ENCODE peak calls at places on chromosomes 4 and X, in seven cellular contexts. A is neuronal stem cell, Z is psoas muscle, M is body of pancreas, D is mesenchymal stem cell, G is pancreas, Y is osteoblast. H is an unnamed sample.

GRCh38 chrX:137430301-137430700 is 135.6 kb upstream of the ZIC3 start:
- DNase-seq in Y (peak; percentile 71), A (no peak), M (no peak), G (no peak), Z (no peak), D (no peak), H (peak; percentile 37)

GRCh38 chrX:64093761-64094160 is 111.7 kb downstream of the AMER1 start:
- DNase-seq in A (peak; percentile 14), Z (no peak), D (peak; percentile 0), M (no peak), Y (no peak), G (no peak), H (peak; percentile 67)

GRCh38 chrX:11968470-11968869 is 169.8 kb upstream of the FRMPD4 start:
- DNase-seq in D (no peak), Y (no peak), M (no peak), A (no peak), G (no peak), Z (no peak), H (peak; percentile 17)

GRCh38 chrX:22634751-22635150 is 362.0 kb downstream of the CBLL2 start:
- DNase-seq in Z (no peak), G (no peak), A (no peak), M (no peak), Y (no peak), D (no peak), H (no peak)

GRCh38 chr4:127870688-127871087 is 10.0 kb upstream of the PLK4 start:
- DNase-seq in G (no peak), A (no peak), Z (no peak), M (no peak), Y (peak; percentile 46), D (peak; percentile 89), H (no peak)

GRCh38 chr4:48275694-48276093 is 6.1 kb upstream of the TEC start:
- DNase-seq in M (no peak), D (no peak), G (no peak), Y (no peak), A (no peak), Z (no peak), H (no peak)

GRCh38 chrX:115367956-115368355 is 78.4 kb downstream of the LUZP4 start:
- DNase-seq in M (no peak), G (no peak), Z (no peak), D (peak; percentile 34), Y (no peak), A (no peak), H (no peak)

GRCh38 chr4:184384056-184384809 is 90.1 kb downstream of the IRF2 start:
- DNase-seq in Z (no peak), D (peak; percentile 94), A (no peak), Y (no peak), M (peak; percentile 36), G (peak; percentile 23), H (peak; percentile 26)

GRCh38 chrX:123626962-123627361 is 105.9 kb downstream of the THOC2 start:
- DNase-seq in M (no peak), G (no peak), Z (no peak), A (no peak), Y (no peak), D (no peak), H (no peak)

GRCh38 chrX:86148024-86148511 is at the start of gene DACH2:
- DNase-seq in G (peak; percentile 73), Z (peak; percentile 69), D (peak; percentile 56), A (peak; percentile 74), Y (peak; percentile 86), M (peak; percentile 77), H (peak; percentile 82)

GRCh38 chr4:110533940-110534339 is 58.0 kb downstream of the ENPEP start:
- DNase-seq in Z (no peak), D (peak; percentile 99), G (no peak), Y (peak; percentile 76), M (no peak), A (no peak), H (peak; percentile 32)

GRCh38 chr4:145939856-145940255 is 1.2 kb upstream of the ZNF827 start:
- DNase-seq in Y (no peak), D (no peak), Z (no peak), A (no peak), G (no peak), M (no peak), H (no peak)

GRCh38 chrX:19372170-19373033 is 28.7 kb downstream of the PDHA1 start:
- DNase-seq in Y (peak; percentile 93), G (peak; percentile 45), A (peak; percentile 53), Z (peak; percentile 52), D (peak; percentile 69), M (peak; percentile 67), H (peak; percentile 75)

GRCh38 chr4:53089940-53090729 is 228.0 kb downstream of the RASL11B start:
- DNase-seq in M (no peak), D (peak; percentile 35), Z (no peak), G (no peak), Y (no peak), A (no peak), H (no peak)

GRCh38 chrX:137575596-137576255 is 9.8 kb downstream of the ZIC3 start:
- DNase-seq in Y (peak; percentile 76), D (no peak), G (no peak), Z (no peak), M (no peak), A (no peak), H (peak; percentile 53)

GRCh38 chr4:183758735-183759447 is 99.8 kb downstream of the TRAPPC11 start:
- DNase-seq in M (no peak), G (no peak), D (no peak), Y (no peak), Z (no peak), A (no peak), H (peak; percentile 64)

GRCh38 chrX:39969099-39969825 is 128.5 kb downstream of the BCOR start:
- DNase-seq in Y (no peak), Z (no peak), G (no peak), A (no peak), D (no peak), M (no peak), H (peak; percentile 54)

GRCh38 chrX:2499507-2499906 is 1.3 kb downstream of the DHRSX start:
- DNase-seq in Z (no peak), A (no peak), D (no peak), G (no peak), Y (no peak), M (no peak), H (no peak)

GRCh38 chrX:74420194-74421035 is 878 bp upstream of the SLC16A2 start:
- DNase-seq in A (peak; percentile 48), M (peak; percentile 63), Z (peak; percentile 75), Y (peak; percentile 93), G (peak; percentile 68), D (peak; percentile 57), H (peak; percentile 84)

GRCh38 chr4:113639311-113639710 is 122.2 kb downstream of the CAMK2D start:
- DNase-seq in A (no peak), G (no peak), D (no peak), Z (no peak), M (no peak), Y (no peak), H (no peak)

DNA sequence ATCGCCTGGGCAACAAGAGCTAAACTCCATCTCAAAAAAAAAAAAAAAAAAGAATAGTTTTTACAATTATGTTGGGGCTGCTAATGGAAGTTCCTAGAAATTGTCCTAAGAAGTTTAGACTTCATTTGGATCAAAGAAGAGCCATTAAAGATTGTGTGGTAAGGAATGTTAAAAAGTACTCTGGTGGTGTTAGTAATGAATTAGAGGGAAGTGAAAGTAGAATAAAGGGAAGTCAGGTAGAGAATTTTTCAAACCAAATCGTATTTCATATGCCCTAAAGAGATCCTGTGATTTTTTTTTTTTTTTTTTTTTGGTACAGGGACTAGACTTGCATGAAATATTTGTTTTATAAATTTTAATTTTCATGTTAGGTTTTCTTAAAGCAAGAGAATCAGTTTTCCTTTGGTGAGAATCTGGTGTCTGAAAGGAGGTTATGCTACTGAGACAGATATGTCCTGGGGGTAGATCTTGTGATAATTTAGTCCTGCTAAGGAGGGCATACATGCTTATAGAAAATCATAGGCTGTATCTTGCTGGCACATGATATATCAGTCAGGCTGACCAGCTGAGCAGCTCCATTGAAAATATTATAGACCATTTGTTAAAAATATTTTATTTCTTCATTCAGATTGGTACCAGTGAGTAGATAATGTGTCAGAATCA is 10.7 kb downstream of the SEC24B start:
- DNase-seq in Y (no peak), G (no peak), M (no peak), A (no peak), Z (no peak), D (no peak), H (no peak)
- H3K4me1 ChIP-seq in Y (peaks cover 30% of the 10 kb centered on the region), G (peaks cover 37% of the 10 kb centered on the region), M (peaks cover 42% of the 10 kb centered on the region), A (no peaks in the 10 kb centered on the region), Z (peaks cover 42% of the 10 kb centered on the region), D (peaks cover 7% of the 10 kb centered on the region), H (peaks cover 6% of the 10 kb centered on the region)

DNA sequence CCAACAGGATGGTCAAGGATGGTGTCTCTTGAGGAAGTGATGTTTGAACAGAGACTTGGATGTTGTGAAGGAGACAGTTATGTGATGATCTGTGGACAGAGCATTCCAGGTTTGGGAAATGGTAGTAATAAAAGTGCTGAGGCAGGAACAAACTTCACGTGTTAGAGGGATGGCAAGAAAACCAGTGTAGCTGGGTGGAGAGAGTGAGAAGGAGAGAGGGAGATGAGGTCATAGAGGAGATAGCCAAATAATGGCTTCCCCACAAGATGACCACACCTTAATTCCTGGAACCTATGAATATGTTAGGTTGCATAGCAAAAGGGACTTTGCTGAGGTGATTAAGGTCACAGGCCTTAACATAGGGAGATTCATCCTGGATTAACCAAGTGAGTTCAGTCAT is 75.6 kb upstream of the GPR50 start:
- DNase-seq in M (no peak), Z (no peak), G (no peak), A (no peak), D (no peak), Y (no peak), H (no peak)
- H3K4me3 ChIP-seq in M (no peak overlapping the region), Z (no peak overlapping the region), G (no peak overlapping the region), A (no peak overlapping the region), D (no peak overlapping the region), Y (no peak overlapping the region), H (no peak overlapping the region)

GRCh38 chr4:99209671-99210070 is 9.4 kb downstream of the ADH6 start:
- DNase-seq in Z (no peak), A (no peak), D (no peak), G (no peak), M (no peak), Y (no peak), H (no peak)

GRCh38 chr4:99210789-99211188 is 8.3 kb downstream of the ADH6 start:
- DNase-seq in A (no peak), D (no peak), Z (no peak), M (no peak), G (no peak), Y (no peak), H (no peak)

GRCh38 chr4:99207069-99207743 is 11.8 kb downstream of the ADH6 start:
- DNase-seq in Z (no peak), Y (no peak), M (no peak), A (no peak), D (no peak), G (no peak), H (no peak)

GRCh38 chr4:99208719-99209075 is 10.3 kb downstream of the ADH6 start:
- DNase-seq in A (no peak), Z (no peak), G (no peak), M (no peak), Y (no peak), D (no peak), H (peak; percentile 38)

GRCh38 chr4:99207911-99208718 is 10.9 kb downstream of the ADH6 start:
- DNase-seq in M (no peak), D (no peak), Y (peak; percentile 57), A (no peak), G (no peak), Z (no peak), H (no peak)
- H3K4me1 ChIP-seq in M (peaks cover 21% of the 10 kb centered on the region), D (no peaks in the 10 kb centered on the region), Y (peaks cover 3% of the 10 kb centered on the region), A (peaks cover 2% of the 10 kb centered on the region), G (peaks cover 9% of the 10 kb centered on the region), Z (no peaks in the 10 kb centered on the region), H (peaks cover 33% of the 10 kb centered on the region)

DNA sequence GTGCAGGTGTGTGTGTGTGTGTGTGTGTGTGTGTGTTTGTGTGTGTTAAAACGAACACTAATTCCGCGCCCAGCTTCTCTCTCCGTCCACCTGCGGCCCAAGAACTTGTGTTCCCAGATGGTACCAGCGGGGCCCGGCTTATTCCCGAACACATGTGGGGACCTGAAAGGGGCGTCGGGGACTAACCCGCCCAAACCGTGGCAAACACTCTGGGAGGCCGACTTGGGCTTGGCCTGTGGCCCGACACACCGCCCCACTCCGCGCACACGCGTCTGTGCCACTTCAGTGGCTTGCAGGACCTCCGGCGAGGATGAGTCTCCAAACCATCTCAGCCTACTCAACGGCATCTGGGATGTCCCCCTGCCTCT is 870 bp upstream of the HHIP start:
- DNase-seq in D (no peak), Z (peak; percentile 16), M (peak; percentile 20), A (no peak), Y (peak; percentile 67), G (peak; percentile 14), H (peak; percentile 45)
- H3K4me3 ChIP-seq in D (peak overlapping the region; percentile 73), Z (peak overlapping the region; percentile 62), M (peak overlapping the region; percentile 29), A (peak overlapping the region; percentile 27), Y (peak overlapping the region; percentile 77), G (peak overlapping the region; percentile 51), H (peak overlapping the region; percentile 58)

H was measured in GM23338.